ENCODE peak calls at places on chromosomes 11 and 22, in four cellular contexts. R is fibroblast of villous mesenchyme, C is AG09309, B is lower leg skin. P is an unnamed sample.

GRCh38 chr11:77604281-77604680 is 14.5 kb downstream of the AQP11 start:
- DNase-seq in C (no peak), B (no peak), R (no peak), P (no peak)

GRCh38 chr11:20213790-20214189 is 53.5 kb upstream of the DBX1 start:
- DNase-seq in B (no peak), C (no peak), R (no peak), P (no peak)

GRCh38 chr22:41603873-41604332 is 14.3 kb upstream of the PMM1 start:
- DNase-seq in C (no peak), R (no peak), B (no peak), P (no peak)

GRCh38 chr11:102929966-102930365 is 25.6 kb downstream of the MMP13 start:
- DNase-seq in B (no peak), C (no peak), R (no peak), P (no peak)

GRCh38 chr11:70226967-70227366 is 23.9 kb downstream of the FADD start:
- DNase-seq in B (no peak), R (no peak), C (no peak), P (no peak)

GRCh38 chr11:34475656-34476055 is 36.9 kb downstream of the CAT start:
- DNase-seq in R (no peak), C (no peak), B (no peak), P (no peak)

GRCh38 chr11:1390603-1391164 is 950 bp downstream of the BRSK2 start:
- DNase-seq in R (peak; percentile 9), B (no peak), C (no peak), P (no peak)

GRCh38 chr11:16891170-16891569 is 123.0 kb downstream of the PLEKHA7 start:
- DNase-seq in B (no peak), C (no peak), R (no peak), P (no peak)

GRCh38 chr11:65786786-65787636 is at the start of gene OVOL1:
- DNase-seq in B (no peak), C (no peak), R (no peak), P (no peak)

DNA sequence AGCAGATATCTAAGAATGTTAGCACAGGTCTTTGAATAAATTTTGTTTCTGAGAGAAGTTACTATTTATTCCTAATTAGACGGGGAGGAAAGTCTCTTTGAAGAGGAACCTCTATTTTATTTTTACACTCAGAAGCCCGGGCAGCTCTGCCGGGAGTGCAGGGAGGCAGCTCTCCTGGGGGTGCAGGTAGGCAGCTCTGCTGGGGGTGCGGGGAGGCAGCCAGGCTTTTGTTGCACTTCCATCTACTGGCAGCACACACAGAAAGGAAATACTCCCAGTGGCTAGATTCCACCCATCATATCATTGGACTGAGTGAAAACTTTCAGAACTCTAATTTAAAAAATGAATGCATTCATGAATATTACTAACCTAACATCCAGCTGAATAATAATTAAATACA is 24.6 kb downstream of the OR10A6 start:
- DNase-seq in C (no peak), B (no peak), R (no peak), P (no peak)
- H3K4me3 ChIP-seq in C (no peak overlapping the region), B (no peak overlapping the region), R (no peak overlapping the region), P (peak overlapping the region; percentile 25)

GRCh38 chr11:96332236-96332761 is 10.7 kb downstream of the MAML2 start:
- DNase-seq in C (no peak), R (peak; percentile 60), B (no peak), P (no peak)
- H3K4me3 ChIP-seq in C (no peak overlapping the region), R (no peak overlapping the region), B (no peak overlapping the region), P (no peak overlapping the region)

GRCh38 chr11:117449111-117449693 is 121.5 kb downstream of the CEP164 start:
- DNase-seq in B (no peak), R (no peak), C (no peak), P (no peak)
- H3K4me3 ChIP-seq in B (no peak overlapping the region), R (no peak overlapping the region), C (no peak overlapping the region), P (no peak overlapping the region)

GRCh38 chr22:19766235-19766505 is 5.6 kb downstream of the TBX1 start:
- DNase-seq in C (no peak), B (no peak), R (no peak), P (no peak)
- H3K4me3 ChIP-seq in C (no peak overlapping the region), B (peak overlapping the region; percentile 22), R (no peak overlapping the region), P (peak overlapping the region; percentile 30)